ENCODE peak calls at places on chromosomes 16 and 17, in five cellular contexts. R, O, F, V and N are unnamed samples.

GRCh38 chr17:38361700-38362465 is 10.2 kb downstream of the SOCS7 start:
- DNase-seq in R (no peak), O (no peak), F (no peak), V (no peak), N (no peak)

GRCh38 chr17:66835476-66835875 is 559 bp downstream of the CACNG5 start:
- DNase-seq in R (no peak), O (no peak), F (no peak), V (no peak), N (no peak)

GRCh38 chr17:43983196-43983514 is 21.3 kb upstream of the NAGS start:
- DNase-seq in R (no peak), O (no peak), F (no peak), V (no peak), N (no peak)

GRCh38 chr16:81549547-81550411 is 105.2 kb downstream of the CMIP start:
- DNase-seq in R (no peak), O (no peak), F (no peak), V (no peak), N (no peak)

GRCh38 chr16:70253291-70254094 is 1.8 kb upstream of the EXOSC6 start:
- DNase-seq in R (no peak), O (peak; percentile 72), F (peak; percentile 45), V (no peak), N (no peak)

GRCh38 chr17:83189673-83190385 is 110.4 kb downstream of the METRNL start:
- DNase-seq in R (no peak), O (no peak), F (peak; percentile 32), V (peak; percentile 12), N (peak; percentile 2)

GRCh38 chr17:50547736-50548083 is 736 bp downstream of the SPATA20 start:
- DNase-seq in R (no peak), O (no peak), F (no peak), V (no peak), N (no peak)

GRCh38 chr16:11430601-11431317 is 85.5 kb downstream of the RMI2 start:
- DNase-seq in R (no peak), O (no peak), F (no peak), V (no peak), N (no peak)

GRCh38 chr16:76194621-76195015 is 82.6 kb upstream of the CNTNAP4 start:
- DNase-seq in R (no peak), O (no peak), F (peak; percentile 87), V (no peak), N (no peak)

GRCh38 chr17:8123695-8124349 is at the start of gene HES7:
- DNase-seq in R (no peak), O (peak; percentile 79), F (peak; percentile 32), V (no peak), N (no peak)

GRCh38 chr16:56363781-56364565 is 61.4 kb downstream of the AMFR start:
- DNase-seq in R (no peak), O (no peak), F (no peak), V (no peak), N (no peak)

GRCh38 chr16:70157477-70158260 is 15.9 kb upstream of the CLEC18C start:
- DNase-seq in R (no peak), O (no peak), F (no peak), V (no peak), N (peak; percentile 3)

GRCh38 chr16:87584271-87584670 is 18.0 kb upstream of the JPH3 start:
- DNase-seq in R (no peak), O (no peak), F (no peak), V (no peak), N (no peak)

GRCh38 chr17:29004081-29004692 is 1.6 kb downstream of the SEZ6 start:
- DNase-seq in R (no peak), O (peak; percentile 50), F (no peak), V (no peak), N (no peak)

GRCh38 chr16:12538667-12539081 is 265.0 kb downstream of the CPPED1 start:
- DNase-seq in R (no peak), O (no peak), F (no peak), V (no peak), N (no peak)

GRCh38 chr16:3669067-3669466 is 14.6 kb downstream of the DNASE1 start:
- DNase-seq in R (no peak), O (no peak), F (no peak), V (no peak), N (no peak)

GRCh38 chr16:51665599-51665998 is 514.5 kb upstream of the SALL1 start:
- DNase-seq in R (no peak), O (no peak), F (no peak), V (no peak), N (no peak)

GRCh38 chr17:58337600-58338453 is 9.2 kb upstream of the TSPOAP1 start:
- DNase-seq in R (no peak), O (peak; percentile 84), F (no peak), V (peak; percentile 71), N (peak; percentile 20)

GRCh38 chr16:23784811-23785447 is 30.1 kb downstream of the CHP2 start:
- DNase-seq in R (no peak), O (no peak), F (no peak), V (no peak), N (no peak)

GRCh38 chr17:1713878-1714487 is 3.8 kb upstream of the TLCD2 start:
- DNase-seq in R (peak; percentile 36), O (peak; percentile 78), F (peak; percentile 78), V (no peak), N (peak; percentile 49)

GRCh38 chr16:661184-661821 is 6.6 kb upstream of the RHOT2 start:
- DNase-seq in R (no peak), O (no peak), F (no peak), V (no peak), N (no peak)

GRCh38 chr17:82772026-82772425 is 20.2 kb downstream of the TBCD start:
- DNase-seq in R (no peak), O (no peak), F (no peak), V (no peak), N (peak; percentile 54)

GRCh38 chr16:554640-555413 is 5.4 kb upstream of the PRR35 start:
- DNase-seq in R (no peak), O (no peak), F (no peak), V (no peak), N (peak; percentile 20)

GRCh38 chr17:2094891-2095535 is 40.1 kb downstream of the HIC1 start:
- DNase-seq in R (peak; percentile 60), O (peak; percentile 35), F (no peak), V (peak; percentile 74), N (peak; percentile 92)

GRCh38 chr17:28963841-28964240 is 12.5 kb upstream of the PHF12 start:
- DNase-seq in R (no peak), O (no peak), F (no peak), V (no peak), N (no peak)

GRCh38 chr16:998211-998610 is 16.6 kb downstream of the SOX8 start:
- DNase-seq in R (no peak), O (no peak), F (no peak), V (no peak), N (no peak)

GRCh38 chr16:3147046-3147756 is 12.4 kb downstream of the ZNF213 start:
- DNase-seq in R (no peak), O (no peak), F (no peak), V (no peak), N (no peak)

GRCh38 chr16:89613101-89613953 is at the start of gene DPEP1:
- DNase-seq in R (no peak), O (peak; percentile 47), F (no peak), V (peak; percentile 66), N (no peak)

GRCh38 chr16:19555938-19556778 is 655 bp downstream of the VPS35L start:
- DNase-seq in R (no peak), O (peak; percentile 81), F (peak; percentile 94), V (no peak), N (no peak)

GRCh38 chr16:69485816-69486215 is 61.4 kb downstream of the CYB5B start:
- DNase-seq in R (no peak), O (no peak), F (no peak), V (no peak), N (no peak)

GRCh38 chr16:89113661-89114060 is 20.0 kb downstream of the ACSF3 start:
- DNase-seq in R (no peak), O (no peak), F (no peak), V (no peak), N (no peak)

GRCh38 chr16:88464447-88465318 is 11.6 kb downstream of the ZFPM1 start:
- DNase-seq in R (no peak), O (no peak), F (no peak), V (no peak), N (no peak)

GRCh38 chr17:81053043-81053970 is 18.4 kb downstream of the BAIAP2 start:
- DNase-seq in R (no peak), O (no peak), F (no peak), V (no peak), N (no peak)

GRCh38 chr17:39925282-39926134 is 1.9 kb downstream of the ORMDL3 start:
- DNase-seq in R (no peak), O (no peak), F (no peak), V (no peak), N (no peak)

GRCh38 chr17:44004077-44004760 is at the start of gene NAGS:
- DNase-seq in R (no peak), O (peak; percentile 58), F (no peak), V (no peak), N (no peak)

GRCh38 chr16:47574091-47575054 is 113.2 kb downstream of the PHKB start:
- DNase-seq in R (no peak), O (no peak), F (peak; percentile 1), V (no peak), N (no peak)